ENCODE peak calls at places on chromosomes 7 and 10, in ten cellular contexts. W is activated CD4-positive, alpha-beta T cell treated with anti-CD3 and anti-CD28 coated beads, Interleukin-2, amount 10 ng/mL, durations not matched to agents 7 days and 5 days; O is effector CD4-positive, alpha-beta T cell; I is ELR; R is H9; K is Kasumi-1; U is body of pancreas; C is natural killer cell treated with Interleukin-12 subunit alpha and Interleukin-12 subunit beta and Interleukin-15 and Interleukin-18, amount 100 ng/mL, for 72 hours; N is substantia nigra; Y is GM12865. M is an unnamed sample.

GRCh38 chr10:86046845-86047460 is 319.6 kb downstream of the GRID1 start:
- DNase-seq in C (no peak), N (no peak), U (no peak), R (no peak), Y (no peak), W (no peak), I (no peak), O (no peak), K (no peak), M (no peak)

GRCh38 chr7:71497233-71497946 is 365.4 kb downstream of the GALNT17 start:
- DNase-seq in N (no peak), K (no peak), U (no peak), O (no peak), C (no peak), Y (no peak), W (no peak), R (no peak), I (no peak), M (peak; percentile 64)

GRCh38 chr10:68135362-68135761 is 26.1 kb downstream of the MYPN start:
- DNase-seq in I (peak; percentile 34), W (no peak), K (no peak), N (no peak), C (no peak), Y (no peak), O (no peak), U (no peak), R (no peak), M (no peak)

GRCh38 chr7:29003703-29004102 is 45.6 kb upstream of the TRIL start:
- DNase-seq in N (no peak), K (no peak), R (no peak), U (no peak), W (no peak), O (no peak), Y (no peak), I (no peak), C (no peak), M (no peak)

GRCh38 chr7:48111596-48111995 is 22.5 kb downstream of the UPP1 start:
- DNase-seq in K (no peak), W (no peak), R (no peak), O (no peak), Y (no peak), N (no peak), U (peak; percentile 43), C (no peak), I (no peak), M (no peak)

GRCh38 chr10:68871105-68871711 is 29.9 kb upstream of the DDX50 start:
- DNase-seq in K (no peak), W (no peak), R (no peak), I (peak; percentile 11), Y (no peak), C (no peak), U (no peak), N (no peak), O (no peak), M (no peak)

GRCh38 chr7:127114739-127115265 is 137.9 kb downstream of the GRM8 start:
- DNase-seq in K (no peak), U (no peak), W (no peak), N (no peak), C (no peak), R (no peak), I (no peak), Y (no peak), O (no peak), M (no peak)

GRCh38 chr7:150941983-150942590 is 36.0 kb downstream of the KCNH2 start:
- DNase-seq in U (peak; percentile 18), K (peak; percentile 53), Y (peak; percentile 32), W (peak; percentile 74), O (no peak), I (no peak), N (no peak), R (peak; percentile 73), C (peak; percentile 63), M (peak; percentile 86)

GRCh38 chr7:7653568-7654187 is 13.1 kb downstream of the UMAD1 start:
- DNase-seq in N (no peak), O (no peak), Y (peak; percentile 39), U (no peak), R (peak; percentile 66), W (peak; percentile 16), C (no peak), I (peak; percentile 47), K (peak; percentile 9), M (no peak)

M was measured in left ventricle myocardium superior.